ENCODE peak calls at places on chromosomes 5 and 9, in six cellular contexts. J is cardiac muscle cell, O is PC-9, S is adrenal gland, N is GM12878, K is vagina. V is an unnamed sample.

GRCh38 chr9:27278374-27278773 is 18.6 kb downstream of the EQTN start:
- DNase-seq in O (no peak), S (no peak), N (no peak), K (no peak), J (peak; percentile 29), V (no peak)

GRCh38 chr5:125410501-125411162 is 664.2 kb upstream of the ZNF608 start:
- DNase-seq in N (no peak), K (no peak), J (peak; percentile 59), O (peak; percentile 77), S (no peak), V (no peak)

GRCh38 chr5:146877178-146877681 is 1.3 kb downstream of the PPP2R2B start:
- DNase-seq in O (no peak), S (no peak), K (no peak), J (no peak), N (no peak), V (no peak)

GRCh38 chr5:36108758-36109245 is 42.1 kb upstream of the UGT3A2 start:
- DNase-seq in S (no peak), K (no peak), O (peak; percentile 49), N (no peak), J (peak; percentile 3), V (no peak)

GRCh38 chr5:94674841-94675382 is 56.4 kb downstream of the SLF1 start:
- DNase-seq in J (no peak), N (no peak), S (no peak), O (no peak), K (no peak), V (no peak)

GRCh38 chr5:112154940-112155686 is 264.0 kb downstream of the EPB41L4A start:
- DNase-seq in O (no peak), J (no peak), K (no peak), N (no peak), S (no peak), V (no peak)

GRCh38 chr9:93572636-93573035 is 3.7 kb upstream of the PHF2 start:
- DNase-seq in N (no peak), O (no peak), K (no peak), J (no peak), S (peak; percentile 14), V (no peak)

GRCh38 chr5:74631088-74631960 is 9.2 kb downstream of the ENC1 start:
- DNase-seq in N (peak; percentile 97), S (no peak), J (peak; percentile 90), K (no peak), O (no peak), V (peak; percentile 49)

GRCh38 chr9:2526071-2526862 is 95.3 kb upstream of the VLDLR start:
- DNase-seq in K (no peak), S (no peak), J (peak; percentile 41), N (no peak), O (no peak), V (no peak)

GRCh38 chr5:72378636-72379289 is 58.6 kb downstream of the PTCD2 start:
- DNase-seq in S (peak; percentile 72), K (no peak), J (peak; percentile 90), N (no peak), O (peak; percentile 79), V (no peak)

GRCh38 chr5:10264569-10264968 is 14.5 kb downstream of the CCT5 start:
- DNase-seq in O (no peak), K (no peak), S (no peak), J (no peak), N (no peak), V (no peak)

GRCh38 chr5:122779451-122779850 is 4.6 kb downstream of the SNX2 start:
- DNase-seq in K (no peak), O (no peak), S (no peak), N (no peak), J (peak; percentile 8), V (no peak)

GRCh38 chr5:178273041-178273440 is 40.4 kb upstream of the PHYKPL start:
- DNase-seq in K (no peak), J (no peak), N (no peak), S (no peak), O (no peak), V (no peak)

GRCh38 chr5:178272591-178272990 is 40.0 kb upstream of the PHYKPL start:
- DNase-seq in O (no peak), N (no peak), S (no peak), K (no peak), J (no peak), V (no peak)

GRCh38 chr5:178271231-178271630 is 38.6 kb upstream of the PHYKPL start:
- DNase-seq in K (no peak), O (no peak), N (no peak), J (no peak), S (no peak), V (no peak)

GRCh38 chr5:178273665-178274541 is 41.3 kb upstream of the PHYKPL start:
- DNase-seq in J (peak; percentile 40), K (no peak), N (no peak), O (no peak), S (no peak), V (no peak)

DNA sequence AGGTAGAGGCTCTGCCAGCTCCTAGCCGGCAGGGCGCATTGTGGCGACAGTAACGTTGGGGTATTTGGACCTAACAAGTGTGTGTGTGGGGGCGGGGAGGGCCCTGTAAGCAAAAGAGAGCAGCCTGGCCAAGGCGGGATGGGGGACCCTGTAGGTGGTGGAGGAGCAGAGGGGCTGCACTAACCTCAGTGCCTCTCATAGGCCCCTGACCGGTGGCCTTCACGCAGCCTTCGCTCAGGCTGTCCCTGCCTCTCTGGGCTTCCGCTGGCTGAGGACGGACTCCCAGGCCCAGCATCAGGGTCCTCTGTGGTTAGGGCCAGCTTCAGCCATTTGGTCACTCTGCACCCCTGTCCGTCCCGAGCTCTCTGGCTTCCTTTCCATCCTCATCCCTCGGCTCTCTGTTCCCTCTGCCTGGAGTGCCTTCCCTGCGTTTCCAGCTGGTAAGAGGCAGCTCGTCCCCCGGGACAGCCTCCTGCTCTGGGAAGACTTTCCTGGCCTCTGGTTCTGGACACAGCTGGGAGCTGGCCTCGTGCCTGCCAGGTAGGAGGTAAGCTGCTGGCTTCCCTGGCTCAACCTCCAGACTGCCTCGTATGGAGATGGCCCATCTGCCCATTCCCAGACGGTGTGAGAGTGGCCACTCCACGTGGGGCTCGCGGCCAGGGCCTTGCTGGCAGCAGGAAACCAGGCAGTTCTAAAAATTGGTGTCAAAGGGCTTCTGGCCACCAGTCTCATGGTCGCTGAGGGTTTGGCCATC is 39.3 kb upstream of the PHYKPL start:
- DNase-seq in S (no peak), O (no peak), J (no peak), N (no peak), K (no peak), V (no peak)
- H3K27ac ChIP-seq in S (no peak overlapping the region), O (no peak overlapping the region), J (no peak overlapping the region), N (no peak overlapping the region), K (no peak overlapping the region), V (no peak overlapping the region)

DNA sequence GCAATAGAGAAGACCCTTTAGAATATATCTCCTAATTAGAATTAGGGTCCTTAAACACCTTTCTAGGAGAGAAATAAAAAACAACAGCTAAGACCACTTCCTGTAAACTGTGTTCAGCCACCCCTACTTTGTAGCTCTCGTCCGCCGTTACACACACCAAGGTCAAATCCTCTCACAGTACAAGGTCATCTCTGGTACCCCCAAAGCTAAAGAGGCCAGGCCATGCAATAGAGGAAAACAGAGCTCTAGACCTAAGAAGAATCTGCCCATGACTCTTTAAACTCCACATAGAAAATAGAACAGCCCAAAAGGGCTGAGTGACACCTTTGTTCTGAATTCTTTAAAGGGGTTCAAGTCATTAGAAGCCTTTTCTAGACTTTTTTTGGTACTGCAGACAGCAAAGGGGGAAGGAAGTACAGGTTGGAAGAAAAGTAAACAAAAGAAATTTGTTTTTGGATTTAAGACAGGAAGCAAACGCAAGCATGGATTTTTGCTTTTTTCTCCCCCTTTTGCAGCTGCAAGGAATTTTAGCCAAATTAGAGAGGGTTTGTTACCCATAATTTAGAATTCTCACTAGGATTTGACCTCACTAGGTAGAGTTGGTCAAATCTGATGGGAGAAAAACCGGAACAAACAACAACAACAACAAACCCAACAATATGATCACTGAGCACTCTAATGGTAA is 13.4 kb upstream of the FANCC start:
- DNase-seq in J (no peak), N (no peak), O (no peak), K (no peak), S (no peak), V (no peak)
- H3K9me3 ChIP-seq in J (peaks cover 3% of the 10 kb centered on the region), N (peaks cover 1% of the 10 kb centered on the region), O (peaks cover 16% of the 10 kb centered on the region), K (no peaks in the 10 kb centered on the region), S (no peaks in the 10 kb centered on the region), V (no peaks in the 10 kb centered on the region)

GRCh38 chr5:84688566-84688965 is 303.9 kb upstream of the EDIL3 start:
- DNase-seq in K (no peak), N (no peak), J (peak; percentile 87), S (no peak), O (no peak), V (no peak)
- H3K27ac ChIP-seq in K (no peak overlapping the region), N (no peak overlapping the region), J (no peak overlapping the region), S (no peak overlapping the region), O (no peak overlapping the region), V (no peak overlapping the region)

GRCh38 chr9:65458992-65459391 is 174.0 kb upstream of the FOXD4L5 start:
- DNase-seq in J (no peak), O (no peak), K (no peak), S (no peak), N (no peak), V (no peak)
- H3K9me3 ChIP-seq in J (no peaks in the 10 kb centered on the region), O (peaks cover 5% of the 10 kb centered on the region), K (no peaks in the 10 kb centered on the region), S (no peaks in the 10 kb centered on the region), N (no peaks in the 10 kb centered on the region), V (peaks cover 12% of the 10 kb centered on the region)

DNA sequence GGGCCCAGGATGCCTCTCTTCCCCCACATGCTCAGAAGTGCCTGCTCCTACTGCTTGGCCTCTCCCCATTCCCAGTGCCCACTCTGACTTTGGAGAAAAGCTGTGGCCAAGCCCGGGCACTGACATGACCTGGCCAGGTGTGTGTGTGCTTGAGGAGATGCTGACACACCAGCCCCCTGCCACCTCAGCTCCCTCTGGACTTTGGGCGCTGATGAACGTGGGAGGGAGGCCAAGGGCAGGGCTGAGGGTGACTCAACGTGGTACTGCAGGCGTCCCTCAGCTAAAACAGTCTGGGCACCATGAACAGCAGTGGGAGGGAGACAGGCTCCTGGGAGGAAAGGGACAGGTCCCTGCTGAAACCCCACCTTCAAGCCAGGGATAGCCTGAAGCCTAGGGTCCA is 3.9 kb downstream of the TRIM36 start:
- DNase-seq in S (no peak), K (no peak), O (no peak), J (no peak), N (no peak), V (no peak)
- H3K27ac ChIP-seq in S (no peak overlapping the region), K (no peak overlapping the region), O (no peak overlapping the region), J (no peak overlapping the region), N (no peak overlapping the region), V (no peak overlapping the region)

GRCh38 chr5:141269195-141269594 is 24.0 kb downstream of the PCDHB15 start:
- DNase-seq in K (no peak), J (no peak), O (no peak), N (no peak), S (no peak), V (no peak)

DNA sequence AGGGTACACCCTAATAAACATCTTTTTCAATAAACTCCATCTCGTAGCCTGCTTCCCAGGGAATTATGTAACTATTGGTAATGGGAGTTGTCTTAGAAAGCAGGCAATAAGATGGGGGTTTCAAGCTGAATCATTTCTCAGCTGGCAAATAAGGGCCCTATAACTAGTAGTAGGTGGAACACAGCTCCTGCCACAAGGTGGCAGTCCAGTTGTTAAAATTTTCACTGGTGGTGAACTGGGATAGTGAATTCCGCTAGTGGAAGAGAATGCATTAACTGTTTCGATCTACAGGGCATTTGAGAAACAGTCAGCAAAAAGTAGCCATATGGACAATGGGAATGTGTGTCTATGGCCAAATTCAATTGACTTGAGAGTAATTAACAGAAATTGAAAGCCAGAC is 27.7 kb downstream of the PCDHB15 start:
- DNase-seq in S (no peak), K (no peak), J (no peak), N (no peak), O (no peak), V (no peak)
- H3K9me3 ChIP-seq in S (peaks cover 53% of the 10 kb centered on the region), K (peaks cover 43% of the 10 kb centered on the region), J (no peaks in the 10 kb centered on the region), N (no peaks in the 10 kb centered on the region), O (peaks cover 11% of the 10 kb centered on the region), V (peaks cover 84% of the 10 kb centered on the region)